ENCODE peak calls at places on chromosomes 1 and 21, in eight cellular contexts. S is stomach; I is CD4-positive, alpha-beta T cell; H is cardiac muscle cell; B is cardiac fibroblast; Y is astrocyte of the cerebellum; P is foreskin fibroblast; X is prostate gland. K is an unnamed sample.

GRCh38 chr1:240199758-240200655 is 108.3 kb downstream of the FMN2 start:
- DNase-seq in X (no peak), H (peak), I (no peak), P (no peak), Y (no peak), B (peak), S (no peak), K (no peak)

GRCh38 chr1:155226188-155226909 is 17.9 kb downstream of the MTX1 start:
- DNase-seq in X (no peak), B (peak), Y (no peak), H (peak), P (peak), I (peak), S (peak), K (no peak)

GRCh38 chr21:20040768-20041167 is 957.4 kb upstream of the NCAM2 start:
- DNase-seq in I (no peak), B (peak), S (no peak), Y (no peak), H (no peak), X (no peak), P (no peak), K (no peak)

GRCh38 chr1:98323906-98324358 is 337.6 kb upstream of the SNX7 start:
- DNase-seq in S (peak), X (no peak), P (peak), B (peak), Y (peak), I (no peak), H (peak), K (no peak)

GRCh38 chr1:79554620-79555160 is 548.2 kb upstream of the ADGRL4 start:
- DNase-seq in P (no peak), I (no peak), X (no peak), H (peak), Y (no peak), S (no peak), B (no peak), K (no peak)

GRCh38 chr1:210347112-210347511 is 18.4 kb downstream of the HHAT start:
- DNase-seq in S (no peak), H (no peak), Y (no peak), X (no peak), B (no peak), P (no peak), I (no peak), K (no peak)

GRCh38 chr1:159214149-159214760 is 9.6 kb downstream of the ACKR1 start:
- DNase-seq in B (peak), H (peak), X (no peak), P (peak), Y (peak), S (peak), I (peak), K (peak)

GRCh38 chr1:50967416-50968020 is 2.5 kb upstream of the CDKN2C start:
- DNase-seq in B (peak), S (no peak), I (no peak), X (no peak), P (no peak), H (no peak), Y (no peak), K (no peak)

GRCh38 chr1:43427524-43427923 is 26.2 kb downstream of the HYI start:
- DNase-seq in I (no peak), X (peak), Y (no peak), S (peak), B (no peak), H (no peak), P (no peak), K (no peak)

GRCh38 chr1:236507022-236507700 is 16.6 kb upstream of the LGALS8 start:
- DNase-seq in H (peak), P (no peak), Y (peak), S (peak), I (no peak), X (peak), B (peak), K (no peak)

GRCh38 chr1:100699744-100700143 is 19.8 kb upstream of the VCAM1 start:
- DNase-seq in P (no peak), H (no peak), I (no peak), S (no peak), X (no peak), B (no peak), Y (no peak), K (no peak)

GRCh38 chr1:15771836-15772516 is 13.4 kb downstream of the FBLIM1 start:
- DNase-seq in B (no peak), X (no peak), Y (no peak), S (no peak), H (no peak), P (no peak), I (no peak), K (no peak)

GRCh38 chr1:15748264-15748663 is 6.0 kb downstream of the TMEM82 start:
- DNase-seq in P (no peak), I (no peak), Y (no peak), S (no peak), H (no peak), B (no peak), X (no peak), K (no peak)

GRCh38 chr1:206117151-206117948 is at the start of gene AVPR1B:
- DNase-seq in Y (no peak), I (no peak), S (peak), P (peak), H (peak), B (peak), X (peak), K (peak)

GRCh38 chr1:116128669-116129068 is 17.5 kb downstream of the MAB21L3 start:
- DNase-seq in I (no peak), B (no peak), P (no peak), S (no peak), X (no peak), H (no peak), Y (no peak), K (no peak)

GRCh38 chr1:211480941-211481545 is 10.9 kb downstream of the RD3 start:
- DNase-seq in S (no peak), X (no peak), H (no peak), I (no peak), P (no peak), B (no peak), Y (no peak), K (no peak)

GRCh38 chr1:79648124-79648523 is 641.6 kb upstream of the ADGRL4 start:
- DNase-seq in B (no peak), I (no peak), X (no peak), H (no peak), P (no peak), Y (no peak), S (no peak), K (no peak)

GRCh38 chr1:158491372-158491771 is 19.4 kb downstream of the OR10R2 start:
- DNase-seq in B (no peak), Y (no peak), P (no peak), H (no peak), I (no peak), X (no peak), S (no peak), K (no peak)

GRCh38 chr1:213976665-213977485 is 10.9 kb upstream of the PROX1 start:
- DNase-seq in B (no peak), Y (no peak), I (no peak), P (no peak), X (no peak), S (no peak), H (no peak), K (no peak)
- TF ChIP-seq CTCF in B (no peak), Y (no peak), I (no peak), P (no peak), X (no peak), S (no peak), H (no peak), K (no peak)

GRCh38 chr1:22500476-22500875 is 48.8 kb downstream of the ZBTB40 start:
- DNase-seq in Y (peak), I (no peak), H (peak), P (peak), S (peak), X (no peak), B (peak), K (no peak)
- TF ChIP-seq CTCF in Y (no peak), I (no peak), H (no peak), P (no peak), S (no peak), X (no peak), B (no peak), K (no peak)

DNA sequence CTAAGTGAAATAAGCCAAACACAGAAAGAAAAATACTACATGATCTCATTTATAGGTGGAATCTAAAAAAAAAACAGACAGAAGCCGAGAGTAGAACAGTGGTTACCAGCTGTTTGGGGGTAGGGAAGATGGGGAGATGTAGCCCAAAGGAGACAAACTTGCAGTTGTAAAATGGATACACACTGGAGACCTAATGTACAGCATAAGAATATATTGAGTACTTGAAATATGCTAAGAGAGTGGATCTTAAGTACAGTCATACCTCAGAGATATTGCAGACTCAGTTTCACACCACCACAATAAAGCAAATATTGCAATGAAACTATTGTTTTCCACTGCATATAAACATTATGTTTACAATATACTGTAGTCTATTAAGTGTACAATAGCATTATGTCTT is 316.7 kb downstream of the LRRC40 start:
- DNase-seq in I (no peak), B (no peak), Y (no peak), S (no peak), X (no peak), P (no peak), H (no peak), K (no peak)
- TF ChIP-seq CTCF in I (no peak), B (no peak), Y (no peak), S (no peak), X (no peak), P (no peak), H (no peak), K (no peak)

GRCh38 chr1:28886731-28887417 is 27.5 kb upstream of the EPB41 start:
- DNase-seq in P (peak), X (peak), B (peak), S (peak), I (peak), Y (no peak), H (peak), K (peak)
- TF ChIP-seq CTCF in P (no peak), X (no peak), B (no peak), S (no peak), I (no peak), Y (no peak), H (no peak), K (peak)

DNA sequence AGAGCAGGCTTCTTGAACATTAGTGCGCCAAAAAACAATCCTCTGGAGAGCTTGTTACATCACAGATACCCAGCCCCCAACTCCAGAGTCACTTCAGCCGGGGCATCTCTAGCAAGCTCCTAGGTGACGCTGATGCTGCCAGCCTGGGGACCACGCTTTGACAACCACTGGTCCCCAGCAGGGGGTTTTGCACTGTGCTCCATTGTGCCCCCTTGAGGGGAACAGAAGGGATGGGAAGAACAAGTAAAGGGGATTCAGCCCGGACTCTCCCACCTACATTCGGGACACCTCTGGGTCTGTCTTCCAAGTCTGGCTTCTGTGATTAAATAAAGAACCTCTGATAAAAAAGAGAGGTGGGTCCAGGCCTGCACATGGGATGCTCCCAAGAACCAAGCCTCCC is 60.4 kb downstream of the ATP5PO start:
- DNase-seq in S (no peak), I (no peak), H (no peak), B (no peak), P (no peak), X (no peak), Y (no peak), K (no peak)
- TF ChIP-seq CTCF in S (no peak), I (no peak), H (peak), B (peak), P (no peak), X (no peak), Y (no peak), K (peak)

GRCh38 chr1:220454155-220454777 is 73.7 kb upstream of the MARK1 start:
- DNase-seq in S (no peak), B (no peak), Y (no peak), X (no peak), I (no peak), H (no peak), P (no peak), K (no peak)
- TF ChIP-seq CTCF in S (no peak), B (no peak), Y (no peak), X (no peak), I (no peak), H (no peak), P (no peak), K (peak)

GRCh38 chr1:161440312-161440894 is 64.9 kb upstream of the FCGR2A start:
- DNase-seq in P (peak), I (peak), S (peak), H (peak), Y (no peak), B (peak), X (no peak), K (peak)
- TF ChIP-seq CTCF in P (peak), I (peak), S (no peak), H (peak), Y (peak), B (peak), X (peak), K (peak)

GRCh38 chr1:186330758-186331157 is 44.3 kb downstream of the TPR start:
- DNase-seq in H (no peak), P (no peak), Y (no peak), B (no peak), S (no peak), I (no peak), X (no peak), K (no peak)

GRCh38 chr1:186323865-186324264 is 51.2 kb downstream of the TPR start:
- DNase-seq in S (no peak), Y (no peak), X (no peak), P (no peak), I (no peak), B (no peak), H (no peak), K (no peak)

GRCh38 chr1:186327331-186327730 is 47.7 kb downstream of the TPR start:
- DNase-seq in B (no peak), X (no peak), S (no peak), I (no peak), Y (no peak), P (no peak), H (no peak), K (no peak)

GRCh38 chr1:186326009-186326408 is 49.0 kb downstream of the TPR start:
- DNase-seq in Y (no peak), B (no peak), X (no peak), H (no peak), I (no peak), P (no peak), S (no peak), K (no peak)

GRCh38 chr1:186325239-186325638 is 49.8 kb downstream of the TPR start:
- DNase-seq in S (no peak), I (no peak), H (peak), B (peak), Y (peak), P (no peak), X (no peak), K (no peak)
- TF ChIP-seq CTCF in S (no peak), I (peak), H (peak), B (peak), Y (peak), P (peak), X (no peak), K (peak)

DNA sequence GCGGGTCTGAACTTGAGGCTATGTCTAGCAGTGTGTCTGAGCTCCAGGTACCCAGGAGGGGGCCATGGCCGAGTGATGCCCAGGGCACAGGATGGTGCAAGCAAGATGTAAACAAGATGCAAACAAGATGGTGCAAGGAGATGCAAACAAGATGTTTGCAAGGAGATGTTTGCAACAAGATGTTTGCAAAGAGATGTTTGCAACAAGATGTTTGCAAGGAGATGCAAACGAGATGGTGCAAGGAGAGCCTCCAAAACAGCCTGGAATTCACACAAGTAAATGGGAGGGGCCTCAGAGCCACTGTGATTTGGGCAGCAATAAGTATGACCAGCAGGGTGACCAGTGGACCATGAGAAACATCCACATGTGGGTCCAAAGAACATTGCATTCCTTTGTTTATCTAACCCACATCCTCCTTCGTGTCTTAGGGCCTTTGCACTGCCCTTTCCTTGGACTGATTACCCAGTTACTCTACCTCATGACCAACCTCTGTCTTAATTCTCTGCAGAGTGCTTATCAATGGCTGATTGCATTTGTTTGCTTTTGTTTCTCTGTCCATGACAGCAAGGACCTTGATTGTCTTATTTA is 162.9 kb downstream of the PLPP3 start:
- DNase-seq in S (no peak), X (no peak), H (peak), B (peak), Y (no peak), P (no peak), I (no peak), K (no peak)
- TF ChIP-seq CTCF in S (no peak), X (no peak), H (peak), B (no peak), Y (no peak), P (no peak), I (no peak), K (no peak)

GRCh38 chr1:151918156-151918555 is 8.8 kb upstream of the THEM4 start:
- DNase-seq in Y (no peak), X (no peak), P (no peak), B (no peak), S (no peak), I (no peak), H (no peak), K (no peak)

GRCh38 chr1:151920147-151920546 is 10.8 kb upstream of the THEM4 start:
- DNase-seq in X (no peak), B (no peak), P (no peak), Y (no peak), H (no peak), S (no peak), I (no peak), K (no peak)

GRCh38 chr1:151919246-151919645 is 9.9 kb upstream of the THEM4 start:
- DNase-seq in H (no peak), X (no peak), I (no peak), S (no peak), P (no peak), Y (no peak), B (no peak), K (no peak)

GRCh38 chr1:151916959-151917358 is 7.6 kb upstream of the THEM4 start:
- DNase-seq in S (no peak), X (no peak), B (no peak), I (no peak), P (no peak), H (no peak), Y (no peak), K (no peak)

GRCh38 chr1:151918819-151919218 is 9.5 kb upstream of the THEM4 start:
- DNase-seq in X (no peak), I (no peak), H (no peak), P (no peak), Y (no peak), S (no peak), B (no peak), K (no peak)
- TF ChIP-seq CTCF in X (no peak), I (no peak), H (no peak), P (no peak), Y (no peak), S (no peak), B (no peak), K (no peak)